ENCODE peak calls at places on chromosomes 11 and 22, in four cellular contexts. One of them, this sample, is unnamed.

GRCh38 chr22:47457021-47457420 is 694.6 kb downstream of the TBC1D22A start:
- DNase-seq in A549: no peak
- DNase-seq in HepG2: no peak
- DNase-seq in K562: no peak
- DNase-seq in this sample: no peak

GRCh38 chr11:8593935-8594909 is at the start of gene STK33:
- DNase-seq in A549: peak
- DNase-seq in HepG2: peak
- DNase-seq in K562: no peak
- DNase-seq in this sample: peak

GRCh38 chr11:128399722-128400121 is 187.6 kb downstream of the ETS1 start:
- DNase-seq in A549: no peak
- DNase-seq in HepG2: no peak
- DNase-seq in K562: no peak
- DNase-seq in this sample: no peak

GRCh38 chr22:23898006-23898974 is 4.1 kb downstream of the MIF start:
- DNase-seq in A549: no peak
- DNase-seq in HepG2: no peak
- DNase-seq in K562: no peak
- DNase-seq in this sample: no peak

GRCh38 chr11:131538322-131538721 is 167.9 kb downstream of the NTM start:
- DNase-seq in A549: no peak
- DNase-seq in HepG2: no peak
- DNase-seq in K562: no peak
- DNase-seq in this sample: no peak

GRCh38 chr22:17860220-17860965 is 86.1 kb upstream of the BID start:
- DNase-seq in A549: no peak
- DNase-seq in HepG2: no peak
- DNase-seq in K562: no peak
- DNase-seq in this sample: no peak

GRCh38 chr11:37613031-37613430 is 1015.0 kb upstream of the RAG2 start:
- DNase-seq in A549: no peak
- DNase-seq in HepG2: no peak
- DNase-seq in K562: no peak
- DNase-seq in this sample: no peak

GRCh38 chr11:64248578-64248977 is 1.8 kb upstream of the PPP1R14B start:
- DNase-seq in A549: no peak
- DNase-seq in HepG2: no peak
- DNase-seq in K562: peak
- DNase-seq in this sample: peak

GRCh38 chr11:128590587-128590986 is 3.2 kb upstream of the ETS1 start:
- DNase-seq in A549: no peak
- DNase-seq in HepG2: no peak
- DNase-seq in K562: no peak
- DNase-seq in this sample: no peak

GRCh38 chr22:47495102-47495501 is 732.7 kb downstream of the TBC1D22A start:
- DNase-seq in A549: no peak
- DNase-seq in HepG2: no peak
- DNase-seq in K562: no peak
- DNase-seq in this sample: no peak

GRCh38 chr11:27242591-27242990 is 120.4 kb downstream of the CCDC34 start:
- DNase-seq in A549: no peak
- DNase-seq in HepG2: no peak
- DNase-seq in K562: peak
- DNase-seq in this sample: no peak

GRCh38 chr11:126764221-126764620 is 236.3 kb downstream of the KIRREL3 start:
- DNase-seq in A549: peak
- DNase-seq in HepG2: no peak
- DNase-seq in K562: peak
- DNase-seq in this sample: no peak

GRCh38 chr22:38176170-38176741 is 5.4 kb downstream of the PLA2G6 start:
- DNase-seq in A549: no peak
- DNase-seq in HepG2: no peak
- DNase-seq in K562: no peak
- DNase-seq in this sample: no peak

GRCh38 chr22:39148727-39149535 is 3.5 kb downstream of the CBX7 start:
- DNase-seq in A549: no peak
- DNase-seq in HepG2: no peak
- DNase-seq in K562: no peak
- DNase-seq in this sample: peak

GRCh38 chr22:27823221-27823620 is 21.7 kb upstream of the MN1 start:
- DNase-seq in A549: no peak
- DNase-seq in HepG2: no peak
- DNase-seq in K562: no peak
- DNase-seq in this sample: no peak

GRCh38 chr11:73645570-73645969 is 811 bp upstream of the PLEKHB1 start:
- DNase-seq in A549: no peak
- DNase-seq in HepG2: no peak
- DNase-seq in K562: no peak
- DNase-seq in this sample: no peak

GRCh38 chr22:46699091-46699490 is 39.0 kb downstream of the CERK start:
- DNase-seq in A549: no peak
- DNase-seq in HepG2: no peak
- DNase-seq in K562: no peak
- DNase-seq in this sample: no peak

GRCh38 chr11:130999992-131000770 is 83.9 kb upstream of the SNX19 start:
- DNase-seq in A549: peak
- DNase-seq in HepG2: peak
- DNase-seq in K562: no peak
- DNase-seq in this sample: no peak

GRCh38 chr11:66225054-66225453 is 43.4 kb upstream of the RAB1B start:
- DNase-seq in A549: no peak
- DNase-seq in HepG2: no peak
- DNase-seq in K562: no peak
- DNase-seq in this sample: no peak

GRCh38 chr11:1782831-1783724 is 19.4 kb upstream of the CTSD start:
- DNase-seq in A549: peak
- DNase-seq in HepG2: no peak
- DNase-seq in K562: peak
- DNase-seq in this sample: no peak

GRCh38 chr11:118152020-118152551 is 537 bp downstream of the SCN4B start:
- DNase-seq in A549: no peak
- DNase-seq in HepG2: no peak
- DNase-seq in K562: no peak
- DNase-seq in this sample: no peak

GRCh38 chr11:72631806-72632731 is 42.2 kb downstream of the PDE2A start:
- DNase-seq in A549: no peak
- DNase-seq in HepG2: no peak
- DNase-seq in K562: peak
- DNase-seq in this sample: no peak

GRCh38 chr11:64384981-64385952 is 26.3 kb downstream of the RPS6KA4 start:
- DNase-seq in A549: no peak
- DNase-seq in HepG2: no peak
- DNase-seq in K562: no peak
- DNase-seq in this sample: no peak

GRCh38 chr11:41449483-41450050 is 9.9 kb downstream of the LRRC4C start:
- DNase-seq in A549: no peak
- DNase-seq in HepG2: no peak
- DNase-seq in K562: no peak
- DNase-seq in this sample: no peak

GRCh38 chr11:3159296-3160190 is 5.6 kb downstream of the OSBPL5 start:
- DNase-seq in A549: no peak
- DNase-seq in HepG2: no peak
- DNase-seq in K562: no peak
- DNase-seq in this sample: peak

GRCh38 chr11:73225851-73226250 is 7.8 kb downstream of the P2RY2 start:
- DNase-seq in A549: no peak
- DNase-seq in HepG2: no peak
- DNase-seq in K562: no peak
- DNase-seq in this sample: no peak

GRCh38 chr22:22884888-22885840 is 2.5 kb upstream of the IGLL5 start:
- DNase-seq in A549: no peak
- DNase-seq in HepG2: no peak
- DNase-seq in K562: no peak
- DNase-seq in this sample: no peak

GRCh38 chr22:25563757-25564319 is 637 bp upstream of the GRK3 start:
- DNase-seq in A549: no peak
- DNase-seq in HepG2: peak
- DNase-seq in K562: peak
- DNase-seq in this sample: no peak

GRCh38 chr22:22767876-22768602 is 119.6 kb upstream of the IGLL5 start:
- DNase-seq in A549: no peak
- DNase-seq in HepG2: no peak
- DNase-seq in K562: peak
- DNase-seq in this sample: peak

GRCh38 chr22:23220485-23221350 is 40.4 kb downstream of the BCR start:
- DNase-seq in A549: no peak
- DNase-seq in HepG2: no peak
- DNase-seq in K562: no peak
- DNase-seq in this sample: no peak

GRCh38 chr22:39219071-39220050 is 25.4 kb downstream of the PDGFB start:
- DNase-seq in A549: peak
- DNase-seq in HepG2: no peak
- DNase-seq in K562: peak
- DNase-seq in this sample: no peak

GRCh38 chr11:2213890-2214526 is 42.4 kb upstream of the TH start:
- DNase-seq in A549: no peak
- DNase-seq in HepG2: no peak
- DNase-seq in K562: no peak
- DNase-seq in this sample: no peak

GRCh38 chr11:43582837-43583462 is 97.6 kb upstream of the HSD17B12 start:
- DNase-seq in A549: no peak
- DNase-seq in HepG2: no peak
- DNase-seq in K562: no peak
- DNase-seq in this sample: peak

GRCh38 chr11:9821008-9821752 is 157.3 kb downstream of the SWAP70 start:
- DNase-seq in A549: no peak
- DNase-seq in HepG2: no peak
- DNase-seq in K562: no peak
- DNase-seq in this sample: no peak
- TF ChIP-seq NR3C1 in A549: no peak
- TF ChIP-seq NR3C1 in HepG2: no peak
- TF ChIP-seq NR3C1 in K562: no peak
- TF ChIP-seq NR3C1 in this sample: no peak

GRCh38 chr22:31139866-31140716 is at the start of gene PLA2G3:
- DNase-seq in A549: no peak
- DNase-seq in HepG2: peak
- DNase-seq in K562: peak
- DNase-seq in this sample: peak
- TF ChIP-seq NR3C1 in A549: no peak
- TF ChIP-seq NR3C1 in HepG2: no peak
- TF ChIP-seq NR3C1 in K562: no peak
- TF ChIP-seq NR3C1 in this sample: peak

GRCh38 chr11:16784097-16784496 is 45.6 kb downstream of the C11orf58 start:
- DNase-seq in A549: no peak
- DNase-seq in HepG2: no peak
- DNase-seq in K562: no peak
- DNase-seq in this sample: no peak
- TF ChIP-seq NR3C1 in A549: no peak
- TF ChIP-seq NR3C1 in HepG2: no peak
- TF ChIP-seq NR3C1 in K562: no peak
- TF ChIP-seq NR3C1 in this sample: no peak

GRCh38 chr11:35388054-35388453 is 31.3 kb downstream of the SLC1A2 start:
- DNase-seq in A549: no peak
- DNase-seq in HepG2: no peak
- DNase-seq in K562: no peak
- DNase-seq in this sample: no peak

GRCh38 chr11:35389112-35389511 is 30.2 kb downstream of the SLC1A2 start:
- DNase-seq in A549: no peak
- DNase-seq in HepG2: no peak
- DNase-seq in K562: no peak
- DNase-seq in this sample: no peak

GRCh38 chr11:35391922-35392813 is 27.2 kb downstream of the SLC1A2 start:
- DNase-seq in A549: peak
- DNase-seq in HepG2: peak
- DNase-seq in K562: peak
- DNase-seq in this sample: peak

GRCh38 chr11:35390737-35391682 is 28.3 kb downstream of the SLC1A2 start:
- DNase-seq in A549: peak
- DNase-seq in HepG2: peak
- DNase-seq in K562: peak
- DNase-seq in this sample: no peak

DNA sequence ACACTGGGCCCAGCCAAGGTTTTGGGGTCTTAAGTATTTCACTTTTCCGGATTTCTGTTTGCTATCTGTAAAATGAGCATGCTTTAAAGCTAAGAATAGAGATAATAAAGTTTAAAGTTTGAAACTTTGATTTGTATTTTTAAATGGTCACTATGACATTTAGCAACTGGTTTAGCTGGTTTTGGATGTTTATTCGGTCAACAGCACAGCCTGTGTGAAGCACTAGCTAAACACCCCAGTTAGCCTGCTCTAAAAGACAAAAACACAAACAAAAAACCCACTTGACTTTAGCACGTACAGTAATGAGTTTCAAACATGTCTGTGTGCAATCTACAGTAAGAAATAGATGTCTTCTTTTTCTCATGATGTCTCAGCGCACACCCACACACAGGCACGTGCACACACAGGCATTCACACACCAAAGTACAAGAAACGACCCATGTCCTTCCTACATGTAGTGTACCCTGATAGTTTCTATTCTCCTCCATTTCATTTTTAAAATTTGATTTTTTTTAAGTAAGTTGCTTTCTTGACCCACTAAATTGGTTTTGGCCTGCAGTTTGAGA is 29.4 kb downstream of the SLC1A2 start:
- DNase-seq in A549: no peak
- DNase-seq in HepG2: no peak
- DNase-seq in K562: no peak
- DNase-seq in this sample: no peak
- TF ChIP-seq NR3C1 in A549: no peak
- TF ChIP-seq NR3C1 in HepG2: no peak
- TF ChIP-seq NR3C1 in K562: no peak
- TF ChIP-seq NR3C1 in this sample: no peak